ENCODE peak calls at places on chromosomes 5 and 9, in five cellular contexts. One of them, this sample, is unnamed.
A peak's percentile ranks its signal among the peaks of the same experiment; 100 is the strongest.

GRCh38 chr5:180607861-180608571 is 16.7 kb upstream of the SCGB3A1 start:
- DNase-seq in GM20000: no peak
- DNase-seq in astrocyte of the spinal cord: no peak
- DNase-seq in HTR-8/SVneo: no peak
- DNase-seq in activated CD4-positive, alpha-beta T cell treated with anti-CD3 and anti-CD28 coated beads, Interleukin-2, amount 50 U/mL, for 4 hours: no peak
- DNase-seq in this sample: no peak

GRCh38 chr5:102090770-102091169 is 205.3 kb downstream of the SLCO4C1 start:
- DNase-seq in GM20000: peak; percentile 14
- DNase-seq in astrocyte of the spinal cord: no peak
- DNase-seq in HTR-8/SVneo: peak; percentile 10
- DNase-seq in activated CD4-positive, alpha-beta T cell treated with anti-CD3 and anti-CD28 coated beads, Interleukin-2, amount 50 U/mL, for 4 hours: no peak
- DNase-seq in this sample: peak; percentile 39

GRCh38 chr9:134066546-134066922 is 1.3 kb downstream of the BRD3 start:
- DNase-seq in GM20000: no peak
- DNase-seq in astrocyte of the spinal cord: no peak
- DNase-seq in HTR-8/SVneo: no peak
- DNase-seq in activated CD4-positive, alpha-beta T cell treated with anti-CD3 and anti-CD28 coated beads, Interleukin-2, amount 50 U/mL, for 4 hours: no peak
- DNase-seq in this sample: no peak

GRCh38 chr9:37531699-37532098 is 44.5 kb downstream of the FBXO10 start:
- DNase-seq in GM20000: peak; percentile 25
- DNase-seq in astrocyte of the spinal cord: no peak
- DNase-seq in HTR-8/SVneo: no peak
- DNase-seq in activated CD4-positive, alpha-beta T cell treated with anti-CD3 and anti-CD28 coated beads, Interleukin-2, amount 50 U/mL, for 4 hours: peak; percentile 42
- DNase-seq in this sample: no peak

GRCh38 chr9:2628926-2629325 is 7.3 kb downstream of the VLDLR start:
- DNase-seq in GM20000: no peak
- DNase-seq in astrocyte of the spinal cord: no peak
- DNase-seq in HTR-8/SVneo: no peak
- DNase-seq in activated CD4-positive, alpha-beta T cell treated with anti-CD3 and anti-CD28 coated beads, Interleukin-2, amount 50 U/mL, for 4 hours: no peak
- DNase-seq in this sample: no peak

GRCh38 chr5:72410896-72411295 is 90.7 kb downstream of the PTCD2 start:
- DNase-seq in GM20000: no peak
- DNase-seq in astrocyte of the spinal cord: no peak
- DNase-seq in HTR-8/SVneo: no peak
- DNase-seq in activated CD4-positive, alpha-beta T cell treated with anti-CD3 and anti-CD28 coated beads, Interleukin-2, amount 50 U/mL, for 4 hours: no peak
- DNase-seq in this sample: no peak

GRCh38 chr9:112569186-112569585 is 82.6 kb downstream of the KIAA1958 start:
- DNase-seq in GM20000: no peak
- DNase-seq in astrocyte of the spinal cord: peak; percentile 83
- DNase-seq in HTR-8/SVneo: no peak
- DNase-seq in activated CD4-positive, alpha-beta T cell treated with anti-CD3 and anti-CD28 coated beads, Interleukin-2, amount 50 U/mL, for 4 hours: no peak
- DNase-seq in this sample: no peak

GRCh38 chr9:93308158-93308602 is 124.2 kb downstream of the WNK2 start:
- DNase-seq in GM20000: no peak
- DNase-seq in astrocyte of the spinal cord: no peak
- DNase-seq in HTR-8/SVneo: no peak
- DNase-seq in activated CD4-positive, alpha-beta T cell treated with anti-CD3 and anti-CD28 coated beads, Interleukin-2, amount 50 U/mL, for 4 hours: no peak
- DNase-seq in this sample: no peak

GRCh38 chr5:321233-321725 is at the start of gene AHRR:
- DNase-seq in GM20000: peak; percentile 96
- DNase-seq in astrocyte of the spinal cord: peak; percentile 47
- DNase-seq in HTR-8/SVneo: peak; percentile 95
- DNase-seq in activated CD4-positive, alpha-beta T cell treated with anti-CD3 and anti-CD28 coated beads, Interleukin-2, amount 50 U/mL, for 4 hours: no peak
- DNase-seq in this sample: peak; percentile 83

GRCh38 chr9:127193483-127193882 is 71.0 kb upstream of the ANGPTL2 start:
- DNase-seq in GM20000: no peak
- DNase-seq in astrocyte of the spinal cord: no peak
- DNase-seq in HTR-8/SVneo: no peak
- DNase-seq in activated CD4-positive, alpha-beta T cell treated with anti-CD3 and anti-CD28 coated beads, Interleukin-2, amount 50 U/mL, for 4 hours: no peak
- DNase-seq in this sample: peak; percentile 3

GRCh38 chr5:155140646-155141045 is 127.1 kb downstream of the KIF4B start:
- DNase-seq in GM20000: no peak
- DNase-seq in astrocyte of the spinal cord: no peak
- DNase-seq in HTR-8/SVneo: no peak
- DNase-seq in activated CD4-positive, alpha-beta T cell treated with anti-CD3 and anti-CD28 coated beads, Interleukin-2, amount 50 U/mL, for 4 hours: no peak
- DNase-seq in this sample: no peak

GRCh38 chr5:151150484-151151262 is 6.9 kb downstream of the ANXA6 start:
- DNase-seq in GM20000: peak; percentile 52
- DNase-seq in astrocyte of the spinal cord: peak; percentile 67
- DNase-seq in HTR-8/SVneo: no peak
- DNase-seq in activated CD4-positive, alpha-beta T cell treated with anti-CD3 and anti-CD28 coated beads, Interleukin-2, amount 50 U/mL, for 4 hours: peak; percentile 47
- DNase-seq in this sample: no peak

GRCh38 chr5:172868924-172869565 is 35.0 kb downstream of the ERGIC1 start:
- DNase-seq in GM20000: no peak
- DNase-seq in astrocyte of the spinal cord: peak; percentile 95
- DNase-seq in HTR-8/SVneo: peak; percentile 60
- DNase-seq in activated CD4-positive, alpha-beta T cell treated with anti-CD3 and anti-CD28 coated beads, Interleukin-2, amount 50 U/mL, for 4 hours: no peak
- DNase-seq in this sample: no peak

GRCh38 chr9:25350011-25350410 is 328.2 kb downstream of the TUSC1 start:
- DNase-seq in GM20000: no peak
- DNase-seq in astrocyte of the spinal cord: no peak
- DNase-seq in HTR-8/SVneo: peak; percentile 1
- DNase-seq in activated CD4-positive, alpha-beta T cell treated with anti-CD3 and anti-CD28 coated beads, Interleukin-2, amount 50 U/mL, for 4 hours: no peak
- DNase-seq in this sample: no peak

GRCh38 chr5:150676578-150676977 is 15.5 kb downstream of the MYOZ3 start:
- DNase-seq in GM20000: no peak
- DNase-seq in astrocyte of the spinal cord: no peak
- DNase-seq in HTR-8/SVneo: no peak
- DNase-seq in activated CD4-positive, alpha-beta T cell treated with anti-CD3 and anti-CD28 coated beads, Interleukin-2, amount 50 U/mL, for 4 hours: no peak
- DNase-seq in this sample: no peak

GRCh38 chr9:15570769-15571168 is 17.9 kb downstream of the CCDC171 start:
- DNase-seq in GM20000: no peak
- DNase-seq in astrocyte of the spinal cord: no peak
- DNase-seq in HTR-8/SVneo: no peak
- DNase-seq in activated CD4-positive, alpha-beta T cell treated with anti-CD3 and anti-CD28 coated beads, Interleukin-2, amount 50 U/mL, for 4 hours: no peak
- DNase-seq in this sample: no peak

GRCh38 chr5:139808481-139809330 is 13.1 kb downstream of the PSD2 start:
- DNase-seq in GM20000: peak; percentile 70
- DNase-seq in astrocyte of the spinal cord: peak; percentile 17
- DNase-seq in HTR-8/SVneo: no peak
- DNase-seq in activated CD4-positive, alpha-beta T cell treated with anti-CD3 and anti-CD28 coated beads, Interleukin-2, amount 50 U/mL, for 4 hours: no peak
- DNase-seq in this sample: no peak

GRCh38 chr5:131545856-131546255 is 89.2 kb downstream of the RAPGEF6 start:
- DNase-seq in GM20000: no peak
- DNase-seq in astrocyte of the spinal cord: peak; percentile 36
- DNase-seq in HTR-8/SVneo: peak; percentile 37
- DNase-seq in activated CD4-positive, alpha-beta T cell treated with anti-CD3 and anti-CD28 coated beads, Interleukin-2, amount 50 U/mL, for 4 hours: no peak
- DNase-seq in this sample: no peak

GRCh38 chr5:144191998-144192397 is 21.3 kb downstream of the KCTD16 start:
- DNase-seq in GM20000: peak; percentile 82
- DNase-seq in astrocyte of the spinal cord: peak; percentile 79
- DNase-seq in HTR-8/SVneo: peak; percentile 59
- DNase-seq in activated CD4-positive, alpha-beta T cell treated with anti-CD3 and anti-CD28 coated beads, Interleukin-2, amount 50 U/mL, for 4 hours: no peak
- DNase-seq in this sample: no peak

GRCh38 chr5:179871506-179871905 is 12.9 kb upstream of the MRNIP start:
- DNase-seq in GM20000: no peak
- DNase-seq in astrocyte of the spinal cord: no peak
- DNase-seq in HTR-8/SVneo: no peak
- DNase-seq in activated CD4-positive, alpha-beta T cell treated with anti-CD3 and anti-CD28 coated beads, Interleukin-2, amount 50 U/mL, for 4 hours: no peak
- DNase-seq in this sample: no peak

GRCh38 chr5:180050106-180050929 is 21.2 kb downstream of the RNF130 start:
- DNase-seq in GM20000: no peak
- DNase-seq in astrocyte of the spinal cord: no peak
- DNase-seq in HTR-8/SVneo: no peak
- DNase-seq in activated CD4-positive, alpha-beta T cell treated with anti-CD3 and anti-CD28 coated beads, Interleukin-2, amount 50 U/mL, for 4 hours: no peak
- DNase-seq in this sample: no peak

GRCh38 chr9:135078361-135078821 is 9.1 kb upstream of the OLFM1 start:
- DNase-seq in GM20000: no peak
- DNase-seq in astrocyte of the spinal cord: no peak
- DNase-seq in HTR-8/SVneo: no peak
- DNase-seq in activated CD4-positive, alpha-beta T cell treated with anti-CD3 and anti-CD28 coated beads, Interleukin-2, amount 50 U/mL, for 4 hours: no peak
- DNase-seq in this sample: peak; percentile 53

GRCh38 chr5:38104497-38105230 is 153.7 kb upstream of the EGFLAM start:
- DNase-seq in GM20000: no peak
- DNase-seq in astrocyte of the spinal cord: no peak
- DNase-seq in HTR-8/SVneo: peak; percentile 64
- DNase-seq in activated CD4-positive, alpha-beta T cell treated with anti-CD3 and anti-CD28 coated beads, Interleukin-2, amount 50 U/mL, for 4 hours: no peak
- DNase-seq in this sample: no peak

GRCh38 chr9:3827175-3827574 is 301.4 kb upstream of the RFX3 start:
- DNase-seq in GM20000: no peak
- DNase-seq in astrocyte of the spinal cord: no peak
- DNase-seq in HTR-8/SVneo: no peak
- DNase-seq in activated CD4-positive, alpha-beta T cell treated with anti-CD3 and anti-CD28 coated beads, Interleukin-2, amount 50 U/mL, for 4 hours: no peak
- DNase-seq in this sample: no peak

GRCh38 chr5:165497707-165498106 is 1992.3 kb downstream of the MAT2B start:
- DNase-seq in GM20000: no peak
- DNase-seq in astrocyte of the spinal cord: no peak
- DNase-seq in HTR-8/SVneo: peak; percentile 12
- DNase-seq in activated CD4-positive, alpha-beta T cell treated with anti-CD3 and anti-CD28 coated beads, Interleukin-2, amount 50 U/mL, for 4 hours: no peak
- DNase-seq in this sample: no peak

GRCh38 chr5:111238826-111239225 is 14.6 kb downstream of the CAMK4 start:
- DNase-seq in GM20000: no peak
- DNase-seq in astrocyte of the spinal cord: no peak
- DNase-seq in HTR-8/SVneo: no peak
- DNase-seq in activated CD4-positive, alpha-beta T cell treated with anti-CD3 and anti-CD28 coated beads, Interleukin-2, amount 50 U/mL, for 4 hours: no peak
- DNase-seq in this sample: no peak

GRCh38 chr5:69265931-69266330 is 31.2 kb downstream of the CDK7 start:
- DNase-seq in GM20000: no peak
- DNase-seq in astrocyte of the spinal cord: no peak
- DNase-seq in HTR-8/SVneo: no peak
- DNase-seq in activated CD4-positive, alpha-beta T cell treated with anti-CD3 and anti-CD28 coated beads, Interleukin-2, amount 50 U/mL, for 4 hours: no peak
- DNase-seq in this sample: peak; percentile 55

GRCh38 chr5:167759411-167759821 is 532.0 kb upstream of the WWC1 start:
- DNase-seq in GM20000: no peak
- DNase-seq in astrocyte of the spinal cord: peak; percentile 62
- DNase-seq in HTR-8/SVneo: peak; percentile 77
- DNase-seq in activated CD4-positive, alpha-beta T cell treated with anti-CD3 and anti-CD28 coated beads, Interleukin-2, amount 50 U/mL, for 4 hours: no peak
- DNase-seq in this sample: no peak

This sample was measured in glutamatergic neuron.